ENCODE peak calls at places on chromosome 3, in eight cellular contexts. F, V, D, M, A, E, H and P are unnamed samples.

GRCh38 chr3:142296507-142296906 is 71.1 kb upstream of the GK5 start:
- DNase-seq in F (no peak), V (no peak), D (no peak), M (no peak), A (no peak), E (no peak), H (no peak), P (no peak)

GRCh38 chr3:136332776-136333175 is 82.6 kb downstream of the PCCB start:
- DNase-seq in F (no peak), V (peak; percentile 68), D (peak; percentile 46), M (no peak), A (no peak), E (no peak), H (no peak), P (no peak)

GRCh38 chr3:122091602-122092006 is 36.4 kb downstream of the CD86 start:
- DNase-seq in F (no peak), V (no peak), D (no peak), M (no peak), A (no peak), E (peak; percentile 52), H (no peak), P (no peak)

GRCh38 chr3:138877246-138877645 is 42.5 kb upstream of the PIK3CB start:
- DNase-seq in F (no peak), V (no peak), D (no peak), M (no peak), A (no peak), E (peak; percentile 28), H (no peak), P (no peak)

GRCh38 chr3:171157286-171157685 is 130.8 kb upstream of the SLC2A2 start:
- DNase-seq in F (no peak), V (no peak), D (peak; percentile 32), M (peak; percentile 73), A (no peak), E (no peak), H (no peak), P (no peak)

GRCh38 chr3:121362035-121362734 is 183.6 kb downstream of the POLQ start:
- DNase-seq in F (no peak), V (no peak), D (no peak), M (no peak), A (no peak), E (no peak), H (no peak), P (no peak)

GRCh38 chr3:129424185-129424841 is 4.1 kb downstream of the EFCAB12 start:
- DNase-seq in F (no peak), V (no peak), D (no peak), M (no peak), A (peak; percentile 47), E (peak; percentile 94), H (no peak), P (no peak)

GRCh38 chr3:122992628-122993570 is 34.7 kb downstream of the SEMA5B start:
- DNase-seq in F (no peak), V (no peak), D (peak; percentile 40), M (no peak), A (no peak), E (no peak), H (no peak), P (no peak)

GRCh38 chr3:176403531-176403930 is 793.8 kb downstream of the TBL1XR1 start:
- DNase-seq in F (no peak), V (no peak), D (no peak), M (no peak), A (no peak), E (no peak), H (no peak), P (no peak)

GRCh38 chr3:156433138-156433537 is 121.8 kb downstream of the SSR3 start:
- DNase-seq in F (no peak), V (no peak), D (no peak), M (no peak), A (no peak), E (no peak), H (no peak), P (no peak)